ENCODE peak calls at places on chromosomes 13 and 19, in six cellular contexts. H is hepatocyte, F is Peyer's patch, Y is NCI-H345, S is occipital lobe, Q is GOT3. D is an unnamed sample.

GRCh38 chr19:21151460-21151859 is 9.6 kb downstream of the ZNF431 start:
- DNase-seq in S (no peak), F (no peak), Q (no peak), H (no peak), Y (no peak), D (no peak)

GRCh38 chr13:101025925-101026324 is 351.3 kb upstream of the TMTC4 start:
- DNase-seq in H (no peak), Q (no peak), F (no peak), S (no peak), Y (no peak), D (no peak)

GRCh38 chr19:35862528-35862927 is 5.8 kb downstream of the KIRREL2 start:
- DNase-seq in H (no peak), Y (no peak), S (no peak), F (no peak), Q (no peak), D (no peak)

GRCh38 chr19:38512277-38512676 is 78.8 kb downstream of the RYR1 start:
- DNase-seq in F (no peak), S (no peak), Y (peak), Q (no peak), H (no peak), D (no peak)

GRCh38 chr13:72808917-72809500 is 27.1 kb downstream of the PIBF1 start:
- DNase-seq in Y (peak), Q (no peak), S (no peak), H (peak), F (no peak), D (peak)

GRCh38 chr13:77985866-77986636 is 67.4 kb upstream of the EDNRB start:
- DNase-seq in F (no peak), H (no peak), Q (no peak), Y (no peak), S (no peak), D (no peak)

GRCh38 chr13:29607465-29607864 is 12.0 kb upstream of the SLC7A1 start:
- DNase-seq in H (no peak), S (no peak), Q (no peak), Y (no peak), F (no peak), D (no peak)

GRCh38 chr19:47113446-47114348 is at the start of gene ZC3H4:
- DNase-seq in Y (peak), H (peak), F (peak), Q (peak), S (peak), D (peak)

GRCh38 chr19:8079988-8080387 is 27.4 kb downstream of the CCL25 start:
- DNase-seq in Q (no peak), Y (peak), S (no peak), H (no peak), F (no peak), D (no peak)

GRCh38 chr13:31045621-31046081 is 113.2 kb downstream of the TEX26 start:
- DNase-seq in Q (peak), F (peak), Y (peak), S (no peak), H (peak), D (peak)

GRCh38 chr13:91588541-91588940 is 190.1 kb downstream of the GPC5 start:
- DNase-seq in H (no peak), F (no peak), S (no peak), Q (no peak), Y (no peak), D (no peak)

GRCh38 chr19:56873493-56873892 is 33.0 kb upstream of the PEG3 start:
- DNase-seq in F (no peak), Q (no peak), S (no peak), H (no peak), Y (no peak), D (no peak)

GRCh38 chr13:58712191-58712590 is 1080.6 kb downstream of the PCDH17 start:
- DNase-seq in H (no peak), F (no peak), S (no peak), Y (no peak), Q (no peak), D (no peak)

GRCh38 chr19:40279120-40279551 is 6.0 kb downstream of the AKT2 start:
- DNase-seq in F (no peak), S (no peak), Y (no peak), H (peak), Q (no peak), D (no peak)

GRCh38 chr13:26881154-26881553 is 120.6 kb upstream of the GPR12 start:
- DNase-seq in Y (peak), S (no peak), H (no peak), F (no peak), Q (no peak), D (no peak)

GRCh38 chr13:74040200-74040599 is 94.0 kb downstream of the KLF12 start:
- DNase-seq in H (peak), S (no peak), F (peak), Q (no peak), Y (no peak), D (peak)

GRCh38 chr19:40596608-40597328 is 4.4 kb upstream of the LTBP4 start:
- DNase-seq in F (peak), H (peak), Y (no peak), Q (no peak), S (no peak), D (no peak)

GRCh38 chr19:16327911-16328823 is 3.5 kb downstream of the KLF2 start:
- DNase-seq in S (peak), F (peak), H (peak), Q (no peak), Y (no peak), D (no peak)

GRCh38 chr13:113975416-113975815 is 1.5 kb upstream of the C13orf46 start:
- DNase-seq in H (no peak), S (no peak), Y (no peak), Q (no peak), F (peak), D (no peak)

GRCh38 chr19:46724468-46724867 is 7.6 kb upstream of the PRKD2 start:
- DNase-seq in Y (no peak), F (no peak), S (peak), Q (no peak), H (no peak), D (no peak)